ENCODE peak calls at places on chromosome 14, in nine cellular contexts. One of them, this sample, is unnamed.

GRCh38 chr14:92930737-92931602 is 8.0 kb downstream of the CHGA start:
- DNase-seq in uterus: no peak
- DNase-seq in PC-3: no peak
- DNase-seq in stomach: no peak
- DNase-seq in K562: no peak
- DNase-seq in body of pancreas: no peak
- DNase-seq in psoas muscle: no peak
- DNase-seq in AG04450: no peak
- DNase-seq in AG09309: peak
- DNase-seq in this sample: no peak

GRCh38 chr14:74333909-74334308 is 14.4 kb upstream of the VRTN start:
- DNase-seq in uterus: no peak
- DNase-seq in PC-3: no peak
- DNase-seq in stomach: no peak
- DNase-seq in K562: no peak
- DNase-seq in body of pancreas: no peak
- DNase-seq in psoas muscle: no peak
- DNase-seq in AG04450: peak
- DNase-seq in AG09309: peak
- DNase-seq in this sample: no peak

GRCh38 chr14:104957146-104958113 is 20.7 kb downstream of the AHNAK2 start:
- DNase-seq in uterus: no peak
- DNase-seq in PC-3: peak
- DNase-seq in stomach: no peak
- DNase-seq in K562: no peak
- DNase-seq in body of pancreas: no peak
- DNase-seq in psoas muscle: no peak
- DNase-seq in AG04450: no peak
- DNase-seq in AG09309: no peak
- DNase-seq in this sample: no peak

GRCh38 chr14:61470261-61470953 is 149.0 kb downstream of the PRKCH start:
- DNase-seq in uterus: no peak
- DNase-seq in PC-3: peak
- DNase-seq in stomach: no peak
- DNase-seq in K562: no peak
- DNase-seq in body of pancreas: no peak
- DNase-seq in psoas muscle: no peak
- DNase-seq in AG04450: peak
- DNase-seq in AG09309: peak
- DNase-seq in this sample: no peak

GRCh38 chr14:52055215-52055614 is 13.6 kb downstream of the NID2 start:
- DNase-seq in uterus: no peak
- DNase-seq in PC-3: peak
- DNase-seq in stomach: no peak
- DNase-seq in K562: no peak
- DNase-seq in body of pancreas: no peak
- DNase-seq in psoas muscle: no peak
- DNase-seq in AG04450: no peak
- DNase-seq in AG09309: no peak
- DNase-seq in this sample: no peak

GRCh38 chr14:93090826-93091583 is 24.7 kb downstream of the ITPK1 start:
- DNase-seq in uterus: peak
- DNase-seq in PC-3: no peak
- DNase-seq in stomach: no peak
- DNase-seq in K562: no peak
- DNase-seq in body of pancreas: no peak
- DNase-seq in psoas muscle: no peak
- DNase-seq in AG04450: no peak
- DNase-seq in AG09309: no peak
- DNase-seq in this sample: no peak

GRCh38 chr14:30864934-30865333 is 9.4 kb upstream of the COCH start:
- DNase-seq in uterus: no peak
- DNase-seq in PC-3: no peak
- DNase-seq in stomach: no peak
- DNase-seq in K562: no peak
- DNase-seq in body of pancreas: no peak
- DNase-seq in psoas muscle: no peak
- DNase-seq in AG04450: no peak
- DNase-seq in AG09309: no peak
- DNase-seq in this sample: no peak

GRCh38 chr14:92847220-92848148 is 53.4 kb downstream of the GOLGA5 start:
- DNase-seq in uterus: no peak
- DNase-seq in PC-3: no peak
- DNase-seq in stomach: no peak
- DNase-seq in K562: no peak
- DNase-seq in body of pancreas: no peak
- DNase-seq in psoas muscle: no peak
- DNase-seq in AG04450: no peak
- DNase-seq in AG09309: no peak
- DNase-seq in this sample: no peak

GRCh38 chr14:20331048-20331613 is 1.9 kb downstream of the CCNB1IP1 start:
- DNase-seq in uterus: no peak
- DNase-seq in PC-3: no peak
- DNase-seq in stomach: no peak
- DNase-seq in K562: peak
- DNase-seq in body of pancreas: no peak
- DNase-seq in psoas muscle: no peak
- DNase-seq in AG04450: no peak
- DNase-seq in AG09309: no peak
- DNase-seq in this sample: no peak

GRCh38 chr14:56759094-56759493 is 51.2 kb downstream of the OTX2 start:
- DNase-seq in uterus: no peak
- DNase-seq in PC-3: no peak
- DNase-seq in stomach: no peak
- DNase-seq in K562: no peak
- DNase-seq in body of pancreas: no peak
- DNase-seq in psoas muscle: no peak
- DNase-seq in AG04450: no peak
- DNase-seq in AG09309: no peak
- DNase-seq in this sample: no peak

GRCh38 chr14:99327458-99328250 is 55.7 kb upstream of the BCL11B start:
- DNase-seq in uterus: no peak
- DNase-seq in PC-3: no peak
- DNase-seq in stomach: no peak
- DNase-seq in K562: no peak
- DNase-seq in body of pancreas: no peak
- DNase-seq in psoas muscle: no peak
- DNase-seq in AG04450: no peak
- DNase-seq in AG09309: no peak
- DNase-seq in this sample: no peak

GRCh38 chr14:51561141-51561540 is 90.6 kb upstream of the FRMD6 start:
- DNase-seq in uterus: no peak
- DNase-seq in PC-3: no peak
- DNase-seq in stomach: no peak
- DNase-seq in K562: no peak
- DNase-seq in body of pancreas: no peak
- DNase-seq in psoas muscle: no peak
- DNase-seq in AG04450: no peak
- DNase-seq in AG09309: no peak
- DNase-seq in this sample: no peak

GRCh38 chr14:21894003-21894897 is 220.6 kb upstream of the OR4E1 start:
- DNase-seq in uterus: no peak
- DNase-seq in PC-3: peak
- DNase-seq in stomach: peak
- DNase-seq in K562: peak
- DNase-seq in body of pancreas: peak
- DNase-seq in psoas muscle: no peak
- DNase-seq in AG04450: no peak
- DNase-seq in AG09309: no peak
- DNase-seq in this sample: no peak

GRCh38 chr14:79062226-79062625 is 892.1 kb downstream of the NRXN3 start:
- DNase-seq in uterus: no peak
- DNase-seq in PC-3: no peak
- DNase-seq in stomach: no peak
- DNase-seq in K562: no peak
- DNase-seq in body of pancreas: no peak
- DNase-seq in psoas muscle: no peak
- DNase-seq in AG04450: no peak
- DNase-seq in AG09309: no peak
- DNase-seq in this sample: no peak

GRCh38 chr14:60206249-60206670 is 41.1 kb upstream of the DHRS7 start:
- DNase-seq in uterus: no peak
- DNase-seq in PC-3: no peak
- DNase-seq in stomach: no peak
- DNase-seq in K562: no peak
- DNase-seq in body of pancreas: no peak
- DNase-seq in psoas muscle: no peak
- DNase-seq in AG04450: no peak
- DNase-seq in AG09309: no peak
- DNase-seq in this sample: no peak

DNA sequence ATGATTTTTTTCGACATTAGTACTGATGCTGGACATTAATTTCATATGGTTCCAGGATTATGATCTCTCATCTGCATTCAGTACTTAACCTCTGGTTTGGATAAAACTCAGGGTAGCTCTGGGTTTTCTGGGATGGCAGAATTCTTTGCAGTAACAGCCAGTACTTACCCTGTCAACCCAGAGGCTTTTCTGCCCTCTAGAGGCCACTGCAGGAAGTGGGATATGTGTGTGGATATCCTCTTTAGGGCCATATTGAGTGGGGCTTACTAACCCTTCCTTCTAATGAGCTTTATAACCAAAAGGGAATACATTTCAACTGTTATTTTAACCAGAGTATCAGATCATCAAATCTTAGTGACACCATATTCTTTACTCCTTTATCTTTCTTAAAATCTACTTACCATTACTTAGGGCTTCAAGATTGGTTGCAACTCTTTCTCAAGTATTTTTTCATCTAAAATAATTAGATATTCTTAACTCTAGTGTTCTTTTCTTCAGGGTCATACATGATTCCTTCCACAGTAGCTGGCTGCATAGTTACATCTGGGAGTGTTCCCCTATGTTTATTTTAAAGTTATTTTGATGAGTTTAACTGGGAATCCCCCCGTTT is 488.0 kb upstream of the STXBP6 start:
- DNase-seq in uterus: no peak
- DNase-seq in PC-3: peak
- DNase-seq in stomach: peak
- DNase-seq in K562: peak
- DNase-seq in body of pancreas: peak
- DNase-seq in psoas muscle: no peak
- DNase-seq in AG04450: no peak
- DNase-seq in AG09309: no peak
- DNase-seq in this sample: no peak
- TF ChIP-seq CTCF in uterus: no peak
- TF ChIP-seq CTCF in PC-3: peak
- TF ChIP-seq CTCF in stomach: no peak
- TF ChIP-seq CTCF in K562: peak
- TF ChIP-seq CTCF in body of pancreas: peak
- TF ChIP-seq CTCF in psoas muscle: no peak
- TF ChIP-seq CTCF in AG04450: no peak
- TF ChIP-seq CTCF in AG09309: no peak
- TF ChIP-seq CTCF in this sample: no peak

GRCh38 chr14:89241934-89242670 is 174.9 kb downstream of the FOXN3 start:
- DNase-seq in uterus: no peak
- DNase-seq in PC-3: peak
- DNase-seq in stomach: no peak
- DNase-seq in K562: no peak
- DNase-seq in body of pancreas: no peak
- DNase-seq in psoas muscle: no peak
- DNase-seq in AG04450: no peak
- DNase-seq in AG09309: no peak
- DNase-seq in this sample: no peak
- TF ChIP-seq CTCF in uterus: no peak
- TF ChIP-seq CTCF in PC-3: no peak
- TF ChIP-seq CTCF in stomach: no peak
- TF ChIP-seq CTCF in K562: no peak
- TF ChIP-seq CTCF in body of pancreas: no peak
- TF ChIP-seq CTCF in psoas muscle: no peak
- TF ChIP-seq CTCF in AG04450: no peak
- TF ChIP-seq CTCF in AG09309: no peak
- TF ChIP-seq CTCF in this sample: no peak

GRCh38 chr14:39988939-39989338 is 556.7 kb upstream of the FBXO33 start:
- DNase-seq in uterus: no peak
- DNase-seq in PC-3: peak
- DNase-seq in stomach: no peak
- DNase-seq in K562: peak
- DNase-seq in body of pancreas: no peak
- DNase-seq in psoas muscle: no peak
- DNase-seq in AG04450: no peak
- DNase-seq in AG09309: peak
- DNase-seq in this sample: no peak
- TF ChIP-seq CTCF in uterus: peak
- TF ChIP-seq CTCF in PC-3: peak
- TF ChIP-seq CTCF in stomach: no peak
- TF ChIP-seq CTCF in K562: no peak
- TF ChIP-seq CTCF in body of pancreas: peak
- TF ChIP-seq CTCF in psoas muscle: peak
- TF ChIP-seq CTCF in AG04450: no peak
- TF ChIP-seq CTCF in AG09309: no peak
- TF ChIP-seq CTCF in this sample: no peak

GRCh38 chr14:72605096-72605920 is 288.6 kb downstream of the DPF3 start:
- DNase-seq in uterus: no peak
- DNase-seq in PC-3: no peak
- DNase-seq in stomach: no peak
- DNase-seq in K562: no peak
- DNase-seq in body of pancreas: no peak
- DNase-seq in psoas muscle: no peak
- DNase-seq in AG04450: no peak
- DNase-seq in AG09309: no peak
- DNase-seq in this sample: no peak

GRCh38 chr14:72600551-72601330 is 293.2 kb downstream of the DPF3 start:
- DNase-seq in uterus: no peak
- DNase-seq in PC-3: no peak
- DNase-seq in stomach: no peak
- DNase-seq in K562: no peak
- DNase-seq in body of pancreas: no peak
- DNase-seq in psoas muscle: no peak
- DNase-seq in AG04450: no peak
- DNase-seq in AG09309: no peak
- DNase-seq in this sample: no peak

GRCh38 chr14:72604133-72604532 is 289.8 kb downstream of the DPF3 start:
- DNase-seq in uterus: no peak
- DNase-seq in PC-3: no peak
- DNase-seq in stomach: no peak
- DNase-seq in K562: no peak
- DNase-seq in body of pancreas: no peak
- DNase-seq in psoas muscle: no peak
- DNase-seq in AG04450: no peak
- DNase-seq in AG09309: no peak
- DNase-seq in this sample: no peak

GRCh38 chr14:72605921-72606220 is 288.0 kb downstream of the DPF3 start:
- DNase-seq in uterus: no peak
- DNase-seq in PC-3: no peak
- DNase-seq in stomach: no peak
- DNase-seq in K562: no peak
- DNase-seq in body of pancreas: no peak
- DNase-seq in psoas muscle: no peak
- DNase-seq in AG04450: no peak
- DNase-seq in AG09309: no peak
- DNase-seq in this sample: no peak

DNA sequence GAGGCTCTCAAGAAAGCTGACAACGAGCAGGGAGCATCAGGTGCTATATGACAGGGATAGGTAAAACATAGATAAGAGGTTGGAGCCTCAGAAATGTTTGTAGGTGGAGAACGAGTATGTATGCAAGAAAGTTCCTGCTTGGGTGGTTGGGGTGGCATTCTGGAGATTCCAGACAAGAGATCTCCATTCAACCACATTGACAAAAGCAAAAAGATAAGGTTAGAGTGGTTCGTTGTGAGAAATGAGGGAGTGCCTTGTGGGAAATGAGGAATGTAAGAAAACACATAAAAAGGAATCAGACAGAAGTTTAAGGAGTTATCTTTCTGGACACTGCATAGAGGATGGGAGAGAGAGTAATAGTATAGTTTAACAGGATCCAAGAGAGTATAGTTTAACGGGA is 290.3 kb downstream of the DPF3 start:
- DNase-seq in uterus: no peak
- DNase-seq in PC-3: no peak
- DNase-seq in stomach: no peak
- DNase-seq in K562: no peak
- DNase-seq in body of pancreas: no peak
- DNase-seq in psoas muscle: no peak
- DNase-seq in AG04450: no peak
- DNase-seq in AG09309: no peak
- DNase-seq in this sample: no peak
- TF ChIP-seq CTCF in uterus: no peak
- TF ChIP-seq CTCF in PC-3: no peak
- TF ChIP-seq CTCF in stomach: no peak
- TF ChIP-seq CTCF in K562: no peak
- TF ChIP-seq CTCF in body of pancreas: no peak
- TF ChIP-seq CTCF in psoas muscle: no peak
- TF ChIP-seq CTCF in AG04450: no peak
- TF ChIP-seq CTCF in AG09309: no peak
- TF ChIP-seq CTCF in this sample: no peak